ENCODE peak calls at places on chromosome 14, in six cellular contexts. X is neural progenitor cell, N is lower lobe of right lung, H is AG10803, V is astrocyte, Z is testis. B is an unnamed sample.

GRCh38 chr14:100108042-100108825 is 43.0 kb downstream of the EVL start:
- DNase-seq in X (peak), N (peak), H (peak), V (peak), Z (peak), B (peak)

GRCh38 chr14:34052658-34053014 is 101.8 kb upstream of the EGLN3 start:
- DNase-seq in X (no peak), N (no peak), H (peak), V (peak), Z (no peak), B (no peak)

GRCh38 chr14:106776395-106776983 is 1250.1 kb downstream of the TMEM121 start:
- DNase-seq in X (no peak), N (no peak), H (no peak), V (no peak), Z (no peak), B (no peak)

GRCh38 chr14:89746654-89747053 is 207.9 kb downstream of the EFCAB11 start:
- DNase-seq in X (no peak), N (no peak), H (no peak), V (no peak), Z (no peak), B (no peak)

GRCh38 chr14:22387776-22388241 is 201.2 kb downstream of the DAD1 start:
- DNase-seq in X (no peak), N (no peak), H (no peak), V (peak), Z (no peak), B (no peak)

GRCh38 chr14:23641915-23642588 is 5.9 kb downstream of the DHRS2 start:
- DNase-seq in X (no peak), N (no peak), H (no peak), V (no peak), Z (no peak), B (no peak)

GRCh38 chr14:37559386-37559785 is 35.7 kb downstream of the FOXA1 start:
- DNase-seq in X (no peak), N (no peak), H (peak), V (peak), Z (no peak), B (no peak)

GRCh38 chr14:74572829-74573360 is 39.1 kb downstream of the LTBP2 start:
- DNase-seq in X (no peak), N (no peak), H (no peak), V (peak), Z (no peak), B (no peak)

GRCh38 chr14:97095269-97095668 is 298.1 kb downstream of the VRK1 start:
- DNase-seq in X (no peak), N (no peak), H (no peak), V (no peak), Z (no peak), B (no peak)

GRCh38 chr14:34190746-34191145 is 239.9 kb upstream of the EGLN3 start:
- DNase-seq in X (no peak), N (no peak), H (no peak), V (no peak), Z (no peak), B (no peak)

GRCh38 chr14:19801118-19801464 is 2.5 kb upstream of the OR4N2 start:
- DNase-seq in X (no peak), N (no peak), H (no peak), V (no peak), Z (no peak), B (no peak)

GRCh38 chr14:73753887-73754880 is 40.0 kb upstream of the PNMA1 start:
- DNase-seq in X (no peak), N (no peak), H (peak), V (no peak), Z (no peak), B (no peak)

GRCh38 chr14:58639842-58640484 is 2.2 kb downstream of the DACT1 start:
- DNase-seq in X (peak), N (no peak), H (peak), V (peak), Z (peak), B (peak)

GRCh38 chr14:85799668-85800067 is 269.7 kb downstream of the FLRT2 start:
- DNase-seq in X (no peak), N (no peak), H (no peak), V (no peak), Z (no peak), B (no peak)

GRCh38 chr14:103108749-103109207 is 14.3 kb downstream of the EXOC3L4 start:
- DNase-seq in X (no peak), N (no peak), H (no peak), V (peak), Z (no peak), B (no peak)

GRCh38 chr14:32593290-32593942 is 264.3 kb downstream of the AKAP6 start:
- DNase-seq in X (no peak), N (no peak), H (peak), V (peak), Z (no peak), B (no peak)

GRCh38 chr14:93991212-93991611 is 5.9 kb upstream of the CCDC197 start:
- DNase-seq in X (no peak), N (no peak), H (no peak), V (no peak), Z (no peak), B (no peak)

DNA sequence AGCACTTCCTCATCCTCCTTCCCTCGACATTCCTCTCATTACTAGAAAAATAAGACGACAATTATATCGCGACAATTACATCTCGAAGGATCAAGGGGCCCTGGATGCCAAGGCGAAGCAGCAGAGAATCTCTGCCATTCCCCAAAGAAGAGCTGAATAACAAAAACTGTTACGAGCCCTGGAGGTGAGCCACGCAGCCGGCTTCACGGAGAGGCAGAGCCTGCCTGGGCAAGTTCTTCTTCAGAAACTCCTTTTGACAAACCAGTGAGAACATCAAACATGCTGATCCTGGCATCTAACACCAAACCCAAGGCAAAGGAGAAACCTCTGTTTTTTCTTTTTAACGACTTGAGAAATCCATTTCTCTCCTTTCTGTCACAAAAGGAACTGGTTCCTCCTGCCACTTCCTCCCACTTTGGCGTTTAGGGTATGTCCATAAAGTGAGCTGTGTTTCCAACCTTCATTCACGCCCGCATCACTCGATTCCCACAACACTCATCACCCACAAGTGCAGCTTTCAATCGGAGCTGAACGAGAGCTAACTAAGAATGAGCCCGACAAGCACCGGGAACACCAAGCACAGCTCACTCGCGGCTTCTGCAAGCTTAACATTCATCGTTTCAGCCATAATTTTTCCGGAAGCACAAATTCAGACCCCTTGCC is 21.5 kb downstream of the CCDC88C start:
- DNase-seq in X (no peak), N (no peak), H (no peak), V (no peak), Z (no peak), B (no peak)
- TF ChIP-seq CTCF in X (no peak), N (no peak), H (no peak), V (no peak), Z (no peak), B (no peak)

GRCh38 chr14:76405627-76406026 is 29.7 kb downstream of the ESRRB start:
- DNase-seq in X (no peak), N (no peak), H (no peak), V (no peak), Z (no peak), B (no peak)

GRCh38 chr14:76413106-76413961 is 37.4 kb downstream of the ESRRB start:
- DNase-seq in X (no peak), N (no peak), H (no peak), V (no peak), Z (no peak), B (no peak)

GRCh38 chr14:76408877-76409276 is 32.9 kb downstream of the ESRRB start:
- DNase-seq in X (no peak), N (no peak), H (no peak), V (no peak), Z (no peak), B (no peak)

GRCh38 chr14:76412501-76412900 is 36.6 kb downstream of the ESRRB start:
- DNase-seq in X (no peak), N (no peak), H (no peak), V (no peak), Z (no peak), B (no peak)

DNA sequence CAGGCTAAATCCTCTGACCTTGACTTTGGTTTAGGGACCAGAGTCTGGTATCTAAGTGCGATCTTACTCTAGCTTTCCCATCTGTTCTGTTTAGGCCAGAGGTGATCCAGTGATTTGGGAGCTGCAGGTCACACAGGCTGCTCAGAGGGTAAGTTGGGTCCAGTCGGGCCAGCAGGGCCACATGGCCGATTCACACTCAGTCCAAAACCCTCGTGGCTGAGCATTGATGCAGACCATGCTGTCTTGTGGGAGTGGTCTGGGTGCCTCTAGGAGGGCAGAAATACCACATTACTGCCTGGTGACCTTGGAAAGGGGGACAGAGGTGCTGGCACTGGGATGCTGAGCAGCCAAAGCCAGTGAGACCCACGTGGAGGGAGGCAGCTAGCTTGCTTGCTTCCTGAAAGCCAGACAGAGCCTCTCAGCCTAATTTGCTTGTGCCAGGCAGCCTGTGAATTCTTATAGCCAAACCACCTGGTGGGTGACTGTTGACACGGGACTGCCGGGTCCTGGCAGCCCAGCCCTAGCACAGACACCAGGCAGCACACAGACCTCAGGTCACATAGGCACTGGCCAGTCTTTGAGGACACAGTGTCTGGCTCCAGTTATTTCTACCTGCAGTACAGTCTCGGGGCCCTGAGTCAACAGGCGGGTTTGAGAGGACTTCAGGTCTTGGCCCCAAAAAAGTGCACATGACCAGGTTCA is 31.7 kb downstream of the ESRRB start:
- DNase-seq in X (no peak), N (peak), H (no peak), V (no peak), Z (no peak), B (no peak)
- TF ChIP-seq CTCF in X (no peak), N (no peak), H (no peak), V (no peak), Z (no peak), B (no peak)

GRCh38 chr14:80364274-80364673 is 153.0 kb upstream of the DIO2 start:
- DNase-seq in X (peak), N (no peak), H (peak), V (peak), Z (no peak), B (no peak)
- TF ChIP-seq CTCF in X (peak), N (no peak), H (peak), V (peak), Z (no peak), B (peak)

GRCh38 chr14:105176513-105176912 is 4.6 kb downstream of the NUDT14 start:
- DNase-seq in X (no peak), N (no peak), H (no peak), V (no peak), Z (no peak), B (no peak)

GRCh38 chr14:105179191-105179590 is 1.9 kb downstream of the NUDT14 start:
- DNase-seq in X (no peak), N (no peak), H (no peak), V (no peak), Z (no peak), B (no peak)

GRCh38 chr14:105177082-105177481 is 4.0 kb downstream of the NUDT14 start:
- DNase-seq in X (no peak), N (no peak), H (no peak), V (no peak), Z (no peak), B (no peak)

GRCh38 chr14:105178868-105179140 is 2.3 kb downstream of the NUDT14 start:
- DNase-seq in X (no peak), N (no peak), H (no peak), V (no peak), Z (no peak), B (no peak)

GRCh38 chr14:105178069-105178867 is 2.8 kb downstream of the NUDT14 start:
- DNase-seq in X (no peak), N (no peak), H (no peak), V (no peak), Z (no peak), B (no peak)
- TF ChIP-seq CTCF in X (no peak), N (no peak), H (no peak), V (no peak), Z (no peak), B (no peak)

DNA sequence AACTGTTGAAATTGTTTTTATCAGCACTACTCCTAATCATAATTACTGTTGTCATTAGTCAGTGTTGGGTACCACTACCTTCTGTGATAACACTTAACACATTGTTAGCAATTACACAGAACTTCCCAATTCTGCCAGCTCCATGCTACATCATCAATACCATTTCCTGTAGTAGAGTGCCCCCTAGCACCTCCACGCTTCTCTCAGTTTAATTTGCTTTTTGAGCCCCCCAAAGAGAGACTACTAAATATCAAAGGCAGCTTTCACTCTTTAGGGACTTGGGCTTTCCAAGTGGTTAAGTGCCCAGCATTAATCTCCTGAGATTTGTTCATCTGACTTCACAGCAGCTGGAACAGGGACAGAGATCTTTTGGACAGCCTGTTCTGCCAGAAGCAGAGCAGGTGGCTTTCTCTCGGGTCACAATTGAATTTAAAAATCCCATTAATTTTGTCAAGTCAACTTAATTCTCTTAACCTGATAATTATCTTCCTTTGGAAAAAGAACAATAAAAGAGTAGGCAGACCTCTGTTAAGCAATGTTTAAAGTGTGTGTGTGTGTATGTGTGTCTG is 954.9 kb downstream of the DIO2 start:
- DNase-seq in X (peak), N (no peak), H (no peak), V (no peak), Z (no peak), B (no peak)
- TF ChIP-seq CTCF in X (peak), N (no peak), H (no peak), V (no peak), Z (no peak), B (no peak)

GRCh38 chr14:64952598-64953309 is 10.2 kb upstream of the GPX2 start:
- DNase-seq in X (peak), N (no peak), H (no peak), V (no peak), Z (no peak), B (no peak)
- TF ChIP-seq CTCF in X (peak), N (no peak), H (peak), V (no peak), Z (no peak), B (no peak)

GRCh38 chr14:72292689-72293024 is 360.4 kb downstream of the RGS6 start:
- DNase-seq in X (no peak), N (no peak), H (no peak), V (no peak), Z (peak), B (no peak)
- TF ChIP-seq CTCF in X (no peak), N (no peak), H (no peak), V (no peak), Z (no peak), B (peak)

GRCh38 chr14:53217283-53217994 is 64.3 kb upstream of the DDHD1 start:
- DNase-seq in X (peak), N (peak), H (peak), V (peak), Z (peak), B (peak)
- TF ChIP-seq CTCF in X (peak), N (peak), H (no peak), V (no peak), Z (peak), B (peak)

GRCh38 chr14:30270200-30271161 is 288.5 kb upstream of the G2E3 start:
- DNase-seq in X (peak), N (peak), H (peak), V (peak), Z (peak), B (peak)
- TF ChIP-seq CTCF in X (peak), N (peak), H (peak), V (peak), Z (peak), B (peak)

GRCh38 chr14:104724981-104725771 is 1.1 kb downstream of the ADSS1 start:
- DNase-seq in X (peak), N (no peak), H (no peak), V (no peak), Z (peak), B (peak)
- TF ChIP-seq CTCF in X (peak), N (no peak), H (peak), V (peak), Z (no peak), B (peak)

B was measured in neural crest cell.